ENCODE peak calls at places on chromosome 14, in four cellular contexts. U is RWPE1, K is H54, A is NCI-H2081. H is an unnamed sample.

GRCh38 chr14:40685764-40686163 is 920.9 kb upstream of the LRFN5 start:
- DNase-seq in U (no peak), K (no peak), A (no peak), H (no peak)

GRCh38 chr14:25001096-25001982 is 48.6 kb downstream of the STXBP6 start:
- DNase-seq in U (no peak), K (no peak), A (no peak), H (no peak)

GRCh38 chr14:54138354-54139038 is 181.9 kb upstream of the BMP4 start:
- DNase-seq in U (no peak), K (no peak), A (no peak), H (no peak)

GRCh38 chr14:30621354-30621953 is 665 bp upstream of the SCFD1 start:
- DNase-seq in U (peak; percentile 8), K (no peak), A (peak; percentile 36), H (no peak)

GRCh38 chr14:74591394-74591793 is 20.6 kb downstream of the LTBP2 start:
- DNase-seq in U (no peak), K (no peak), A (no peak), H (no peak)

GRCh38 chr14:79708426-79708825 is 502.9 kb downstream of the DIO2 start:
- DNase-seq in U (no peak), K (no peak), A (no peak), H (no peak)

GRCh38 chr14:92747701-92748258 is 647 bp downstream of the LGMN start:
- DNase-seq in U (no peak), K (no peak), A (no peak), H (no peak)

GRCh38 chr14:73888460-73888725 is 1.7 kb downstream of the ZNF410 start:
- DNase-seq in U (no peak), K (no peak), A (no peak), H (no peak)